ENCODE peak calls at places on chromosomes 4 and X, in five cellular contexts. P, R, I, D and Z are unnamed samples.

GRCh38 chr4:24896977-24897376 is 15.9 kb downstream of the CCDC149 start:
- DNase-seq in D (no peak), P (no peak), I (no peak), R (no peak), Z (no peak)

GRCh38 chr4:177367336-177367735 is 57.7 kb downstream of the NEIL3 start:
- DNase-seq in D (no peak), I (no peak), P (no peak), R (no peak), Z (no peak)

GRCh38 chr4:161564230-161564834 is 599.5 kb downstream of the FSTL5 start:
- DNase-seq in R (no peak), D (no peak), I (no peak), P (no peak), Z (no peak)

GRCh38 chr4:174084542-174084941 is 198.9 kb downstream of the FBXO8 start:
- DNase-seq in I (no peak), R (no peak), P (no peak), D (no peak), Z (no peak)

GRCh38 chrX:130105226-130105625 is 5.1 kb downstream of the ELF4 start:
- DNase-seq in I (no peak), R (no peak), P (no peak), D (no peak), Z (no peak)

GRCh38 chr4:154332681-154333421 is 158.7 kb downstream of the DCHS2 start:
- DNase-seq in D (no peak), R (peak; percentile 48), P (peak; percentile 32), I (no peak), Z (peak; percentile 31)

GRCh38 chr4:169164669-169165415 is 105.9 kb downstream of the SH3RF1 start:
- DNase-seq in I (no peak), P (no peak), R (no peak), D (no peak), Z (no peak)

GRCh38 chrX:17859609-17860178 is 1.4 kb downstream of the RAI2 start:
- DNase-seq in D (peak; percentile 38), R (peak; percentile 58), I (no peak), P (peak; percentile 46), Z (peak; percentile 65)

GRCh38 chr4:62923783-62924182 is 1485.5 kb downstream of the TECRL start:
- DNase-seq in I (no peak), R (no peak), D (no peak), P (no peak), Z (no peak)

GRCh38 chr4:126268106-126268505 is 953.4 kb downstream of the FAT4 start:
- DNase-seq in D (no peak), R (no peak), P (no peak), I (no peak), Z (no peak)

GRCh38 chr4:9976781-9977180 is 44.5 kb downstream of the SLC2A9 start:
- DNase-seq in D (no peak), P (no peak), I (no peak), R (no peak), Z (no peak)

GRCh38 chr4:80215449-80216052 is 18.2 kb downstream of the PRDM8 start:
- DNase-seq in P (no peak), I (no peak), D (no peak), R (no peak), Z (no peak)

GRCh38 chr4:52891743-52892142 is 29.6 kb downstream of the RASL11B start:
- DNase-seq in R (no peak), I (no peak), P (no peak), D (no peak), Z (no peak)

GRCh38 chr4:54548098-54548620 is 109.6 kb upstream of the KIT start:
- DNase-seq in R (no peak), I (no peak), P (no peak), D (no peak), Z (no peak)

GRCh38 chr4:40455340-40455902 is 120.3 kb downstream of the CHRNA9 start:
- DNase-seq in P (no peak), I (no peak), D (no peak), R (peak; percentile 72), Z (peak; percentile 66)

GRCh38 chrX:120740072-120740471 is 110.2 kb upstream of the C1GALT1C1 start:
- DNase-seq in D (no peak), I (no peak), P (no peak), R (no peak), Z (no peak)

GRCh38 chrX:114584434-114584943 is 603 bp downstream of the HTR2C start:
- DNase-seq in P (no peak), I (no peak), R (no peak), D (no peak), Z (no peak)

GRCh38 chr4:90799895-90800294 is 672.7 kb downstream of the CCSER1 start:
- DNase-seq in I (no peak), D (no peak), P (no peak), R (no peak), Z (no peak)

GRCh38 chrX:153649915-153650782 is 3.1 kb downstream of the DUSP9 start:
- DNase-seq in D (no peak), R (peak; percentile 21), I (no peak), P (no peak), Z (no peak)

GRCh38 chr4:168711197-168712120 is 214.6 kb downstream of the PALLD start:
- DNase-seq in I (no peak), D (no peak), R (no peak), P (no peak), Z (no peak)

GRCh38 chr4:109548655-109549054 is 11.4 kb upstream of the MCUB start:
- DNase-seq in I (no peak), D (no peak), P (no peak), R (no peak), Z (no peak)

GRCh38 chr4:39043058-39043696 is 11.0 kb upstream of the TMEM156 start:
- DNase-seq in I (no peak), D (no peak), P (no peak), R (peak; percentile 26), Z (peak; percentile 26)

GRCh38 chr4:169823685-169824084 is 65.9 kb upstream of the HPF1 start:
- DNase-seq in P (no peak), I (no peak), D (no peak), R (no peak), Z (peak; percentile 48)

GRCh38 chr4:161256716-161257115 is 907.1 kb downstream of the FSTL5 start:
- DNase-seq in D (no peak), I (peak; percentile 7), R (no peak), P (no peak), Z (no peak)

GRCh38 chrX:23773601-23774175 is 9.3 kb upstream of the SAT1 start:
- DNase-seq in I (no peak), R (no peak), D (no peak), P (no peak), Z (no peak)

GRCh38 chr4:27514711-27515110 is 654.1 kb downstream of the STIM2 start:
- DNase-seq in D (no peak), R (no peak), I (no peak), P (no peak), Z (no peak)

GRCh38 chr4:86032476-86033022 is 327.3 kb downstream of the MAPK10 start:
- DNase-seq in P (no peak), I (no peak), R (no peak), D (no peak), Z (peak; percentile 19)

GRCh38 chrX:46209768-46210167 is 335.5 kb downstream of the ZNF674 start:
- DNase-seq in P (no peak), R (no peak), D (no peak), I (peak; percentile 23), Z (no peak)

GRCh38 chr4:15396157-15396800 is 31.6 kb upstream of the C1QTNF7 start:
- DNase-seq in I (peak; percentile 34), D (peak; percentile 32), R (peak; percentile 47), P (peak; percentile 30), Z (peak; percentile 50)

GRCh38 chrX:12709047-12709446 is 82.2 kb upstream of the PRPS2 start:
- DNase-seq in D (peak; percentile 28), I (no peak), P (peak; percentile 25), R (no peak), Z (no peak)

GRCh38 chr4:40264497-40264896 is 67.7 kb downstream of the RHOH start:
- DNase-seq in P (no peak), D (no peak), R (no peak), I (no peak), Z (no peak)

GRCh38 chr4:64230709-64231310 is 178.4 kb downstream of the TECRL start:
- DNase-seq in D (no peak), I (peak; percentile 8), R (no peak), P (no peak), Z (no peak)
- H3K9me3 ChIP-seq in D (peaks cover 70% of the 10 kb centered on the region), I (peaks cover 38% of the 10 kb centered on the region), R (peaks cover 57% of the 10 kb centered on the region), P (peaks cover 90% of the 10 kb centered on the region), Z (peaks cover 32% of the 10 kb centered on the region)

GRCh38 chr4:153267013-153267412 is 62.8 kb downstream of the TRIM2 start:
- DNase-seq in R (no peak), I (no peak), D (no peak), P (no peak), Z (no peak)
- H3K9me3 ChIP-seq in R (peaks cover 4% of the 10 kb centered on the region), I (no peaks in the 10 kb centered on the region), D (peaks cover 3% of the 10 kb centered on the region), P (peaks cover under 1% of the 10 kb centered on the region), Z (no peaks in the 10 kb centered on the region)

DNA sequence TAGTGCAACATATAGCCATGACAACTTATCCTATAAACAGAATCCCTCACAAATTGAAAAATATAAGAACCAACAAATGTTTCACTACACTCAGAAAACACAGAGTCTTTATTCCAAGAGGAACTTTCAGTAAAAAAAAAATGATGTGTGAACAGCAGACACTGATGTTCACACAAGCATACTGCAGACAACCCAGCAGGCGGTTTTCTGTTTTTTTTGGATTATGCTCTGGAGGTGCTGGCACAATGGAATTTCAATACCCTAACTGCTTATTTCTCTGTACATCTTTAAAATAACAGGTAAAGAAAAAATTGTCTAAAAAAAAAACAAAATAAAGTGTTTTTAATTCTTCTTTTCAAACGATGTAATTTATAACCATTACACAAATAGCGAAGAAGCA is 55.4 kb downstream of the ANAPC10 start:
- DNase-seq in I (no peak), D (no peak), P (no peak), R (no peak), Z (no peak)
- H3K9me3 ChIP-seq in I (no peaks in the 10 kb centered on the region), D (no peaks in the 10 kb centered on the region), P (no peaks in the 10 kb centered on the region), R (no peaks in the 10 kb centered on the region), Z (no peaks in the 10 kb centered on the region)

GRCh38 chr4:572594-572993 is 3.5 kb downstream of the TMEM271 start:
- DNase-seq in R (no peak), I (no peak), P (no peak), D (no peak), Z (no peak)

GRCh38 chr4:573122-573892 is 2.8 kb downstream of the TMEM271 start:
- DNase-seq in I (no peak), P (no peak), R (no peak), D (no peak), Z (no peak)

GRCh38 chr4:570754-571153 is 5.3 kb downstream of the TMEM271 start:
- DNase-seq in D (no peak), R (no peak), P (no peak), I (no peak), Z (no peak)

GRCh38 chr4:569958-570667 is 6.0 kb downstream of the TMEM271 start:
- DNase-seq in P (no peak), R (no peak), I (no peak), D (no peak), Z (no peak)

GRCh38 chr4:571838-572572 is 4.1 kb downstream of the TMEM271 start:
- DNase-seq in I (no peak), R (no peak), D (no peak), P (no peak), Z (no peak)
- H3K9me3 ChIP-seq in I (peaks cover 4% of the 10 kb centered on the region), R (no peaks in the 10 kb centered on the region), D (no peaks in the 10 kb centered on the region), P (no peaks in the 10 kb centered on the region), Z (no peaks in the 10 kb centered on the region)

GRCh38 chr4:7781361-7781760 is 158.3 kb downstream of the AFAP1 start:
- DNase-seq in I (no peak), D (no peak), R (peak; percentile 43), P (no peak), Z (no peak)
- H3K9me3 ChIP-seq in I (no peaks in the 10 kb centered on the region), D (no peaks in the 10 kb centered on the region), R (no peaks in the 10 kb centered on the region), P (no peaks in the 10 kb centered on the region), Z (no peaks in the 10 kb centered on the region)

GRCh38 chr4:122489061-122489460 is 32.5 kb upstream of the IL2 start:
- DNase-seq in R (no peak), D (no peak), I (no peak), P (no peak), Z (no peak)
- H3K9me3 ChIP-seq in R (peaks cover 27% of the 10 kb centered on the region), D (peaks cover 50% of the 10 kb centered on the region), I (peaks cover 13% of the 10 kb centered on the region), P (peaks cover 36% of the 10 kb centered on the region), Z (no peaks in the 10 kb centered on the region)